ENCODE peak calls at places on chromosome 11, in seven cellular contexts. Y is DMS 273 treated with DMSO at 0.1 percent for 48 hours; X is NCI-H2171 treated with DMSO at 0.1 percent for 48 hours; D is Calu3; Q is DND-41; P is amniotic stem cell; R is activated naive CD8-positive, alpha-beta T cell treated with anti-CD3 and anti-CD28 coated beads, Interleukin-2, amount 50 U/mL, for 24 hours. U is an unnamed sample.

GRCh38 chr11:129695543-129696308 is 119.9 kb upstream of the TMEM45B start:
- DNase-seq in P (no peak), Y (no peak), R (peak; percentile 77), Q (peak; percentile 32), X (no peak), D (peak; percentile 81), U (no peak)

GRCh38 chr11:67023957-67024353 is 1.0 kb downstream of the SYT12 start:
- DNase-seq in X (no peak), Q (no peak), R (no peak), D (no peak), Y (no peak), P (no peak), U (no peak)

GRCh38 chr11:133360860-133361688 is 171.2 kb downstream of the OPCML start:
- DNase-seq in Y (no peak), R (no peak), Q (no peak), P (no peak), X (no peak), D (no peak), U (no peak)

GRCh38 chr11:61702701-61703312 is 22.6 kb downstream of the DAGLA start:
- DNase-seq in R (no peak), Q (no peak), X (no peak), D (no peak), P (no peak), Y (no peak), U (no peak)

GRCh38 chr11:72430743-72431570 is 3.4 kb downstream of the CLPB start:
- DNase-seq in P (no peak), D (peak; percentile 41), Y (peak; percentile 8), X (peak; percentile 65), R (no peak), Q (peak; percentile 30), U (no peak)

GRCh38 chr11:128458316-128458715 is 129.0 kb downstream of the ETS1 start:
- DNase-seq in Q (no peak), X (no peak), P (peak; percentile 43), R (no peak), D (no peak), Y (no peak), U (no peak)

GRCh38 chr11:73344191-73344607 is 32.0 kb upstream of the RELT start:
- DNase-seq in Q (no peak), P (no peak), D (no peak), Y (no peak), X (no peak), R (no peak), U (no peak)

GRCh38 chr11:48002565-48002964 is 22.2 kb downstream of the PTPRJ start:
- DNase-seq in Q (no peak), R (no peak), D (no peak), X (peak; percentile 72), Y (no peak), P (no peak), U (no peak)

GRCh38 chr11:59753650-59754493 is 1.3 kb upstream of the STX3 start:
- DNase-seq in P (peak; percentile 68), Y (peak; percentile 23), X (peak; percentile 73), R (peak; percentile 87), D (peak; percentile 89), Q (peak; percentile 74), U (no peak)

GRCh38 chr11:128708660-128709059 is 14.8 kb downstream of the FLI1 start:
- DNase-seq in R (no peak), Q (no peak), X (no peak), P (no peak), Y (no peak), D (no peak), U (no peak)

GRCh38 chr11:1205987-1206331 is 16.9 kb upstream of the MUC5B start:
- DNase-seq in D (no peak), Y (no peak), X (no peak), R (no peak), Q (no peak), P (no peak), U (no peak)

GRCh38 chr11:130000552-130001176 is 2.0 kb downstream of the PRDM10 start:
- DNase-seq in X (no peak), Q (no peak), D (no peak), P (no peak), R (no peak), Y (no peak), U (no peak)